ENCODE peak calls at places on chromosomes 11 and 22, in four cellular contexts. A is uterus, O is ovary, D is cardiac muscle cell. N is an unnamed sample.

GRCh38 chr11:6637871-6638270 is 17.7 kb downstream of the DCHS1 start:
- DNase-seq in D (peak), O (peak), A (peak), N (peak)

GRCh38 chr11:126862664-126863247 is 137.8 kb downstream of the KIRREL3 start:
- DNase-seq in D (no peak), O (no peak), A (no peak), N (no peak)

GRCh38 chr22:35379146-35379993 is 1.5 kb upstream of the HMOX1 start:
- DNase-seq in D (no peak), A (no peak), O (no peak), N (no peak)

GRCh38 chr11:47087801-47088200 is 88.9 kb downstream of the ARFGAP2 start:
- DNase-seq in A (no peak), D (peak), O (no peak), N (no peak)

GRCh38 chr11:131253885-131254204 is 116.6 kb upstream of the NTM start:
- DNase-seq in O (peak), A (no peak), D (no peak), N (no peak)

GRCh38 chr22:22730655-22731373 is 86.4 kb downstream of the GGTLC2 start:
- DNase-seq in A (no peak), D (no peak), O (peak), N (no peak)

GRCh38 chr11:84714316-84714780 is 912.8 kb downstream of the DLG2 start:
- DNase-seq in O (peak), A (no peak), D (peak), N (no peak)

GRCh38 chr11:67371549-67372231 is 1.7 kb downstream of the CLCF1 start:
- DNase-seq in O (no peak), D (peak), A (peak), N (peak)

GRCh38 chr11:99316761-99317475 is 296.2 kb downstream of the CNTN5 start:
- DNase-seq in D (peak), A (no peak), O (no peak), N (no peak)

GRCh38 chr11:115475564-115475963 is 28.7 kb downstream of the CADM1 start:
- DNase-seq in D (no peak), A (no peak), O (no peak), N (no peak)
- TF ChIP-seq CTCF in D (no peak), A (no peak), O (no peak), N (no peak)

GRCh38 chr22:47515384-47516125 is 753.1 kb downstream of the TBC1D22A start:
- DNase-seq in D (no peak), O (no peak), A (no peak), N (no peak)
- TF ChIP-seq CTCF in D (no peak), O (no peak), A (no peak), N (no peak)

DNA sequence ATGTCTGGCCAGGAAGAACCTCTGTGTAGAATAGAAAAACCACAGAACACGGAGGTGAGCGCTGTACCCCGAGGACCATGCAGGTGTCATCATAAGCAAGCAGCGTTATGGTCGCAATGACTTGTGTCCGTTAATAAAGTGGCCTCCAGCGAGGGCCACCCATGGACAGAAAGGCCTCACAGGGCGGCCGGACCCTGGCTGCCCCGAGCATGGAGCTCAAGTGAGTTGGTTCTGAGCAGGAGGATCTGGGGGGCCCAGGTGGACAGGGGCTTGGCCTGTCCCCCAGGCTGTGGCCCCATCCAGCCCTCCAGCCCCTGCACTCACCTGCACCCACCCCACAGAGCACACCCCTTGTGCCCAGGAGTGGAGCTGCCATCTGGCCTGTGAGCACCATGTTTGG is 133.8 kb downstream of the BRD1 start:
- DNase-seq in O (no peak), D (no peak), A (no peak), N (no peak)
- TF ChIP-seq CTCF in O (no peak), D (no peak), A (no peak), N (no peak)

GRCh38 chr22:24068717-24069116 is 57.6 kb downstream of the CABIN1 start:
- DNase-seq in O (peak), D (no peak), A (no peak), N (no peak)
- TF ChIP-seq CTCF in O (no peak), D (no peak), A (no peak), N (no peak)

GRCh38 chr11:70270104-70270876 is at the start of gene PPFIA1:
- DNase-seq in A (peak), D (peak), O (peak), N (peak)

GRCh38 chr11:70268526-70268925 is 2.0 kb upstream of the PPFIA1 start:
- DNase-seq in D (no peak), A (no peak), O (no peak), N (no peak)

GRCh38 chr11:70271635-70271953 is 1.1 kb downstream of the PPFIA1 start:
- DNase-seq in D (no peak), O (no peak), A (no peak), N (no peak)

GRCh38 chr11:70272009-70272408 is 1.5 kb downstream of the PPFIA1 start:
- DNase-seq in O (no peak), A (no peak), D (no peak), N (no peak)

GRCh38 chr11:70270877-70271634 is 566 bp downstream of the PPFIA1 start:
- DNase-seq in O (no peak), A (no peak), D (peak), N (peak)
- TF ChIP-seq CTCF in O (peak), A (peak), D (no peak), N (no peak)

DNA sequence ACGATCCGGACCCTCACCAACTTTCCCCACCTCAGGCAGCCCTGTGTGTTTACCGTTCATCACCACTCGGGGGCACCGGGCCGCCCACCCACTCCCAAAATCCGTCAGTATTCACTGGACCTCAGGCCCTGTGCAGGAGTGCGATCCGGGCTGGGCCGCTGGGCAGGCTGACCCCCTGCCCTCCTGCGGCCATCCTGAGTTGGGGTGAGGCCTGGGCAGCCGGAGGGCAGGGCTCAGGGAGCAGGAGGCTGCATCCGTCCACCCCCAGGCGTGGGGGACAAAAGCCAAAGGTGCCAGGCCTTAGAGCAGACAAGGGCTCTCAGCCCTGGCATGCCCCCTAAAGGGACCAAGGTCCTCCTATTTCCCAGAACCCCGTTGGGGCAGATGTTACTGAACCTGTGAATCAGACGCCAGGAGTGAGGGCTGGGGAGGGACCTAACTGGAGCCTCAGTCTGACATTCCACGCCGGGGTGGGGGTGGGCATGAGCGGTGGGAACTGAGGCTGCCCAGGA is 16.8 kb upstream of the TMEM191C start:
- DNase-seq in A (peak), O (peak), D (no peak), N (no peak)
- TF ChIP-seq CTCF in A (no peak), O (no peak), D (no peak), N (peak)

DNA sequence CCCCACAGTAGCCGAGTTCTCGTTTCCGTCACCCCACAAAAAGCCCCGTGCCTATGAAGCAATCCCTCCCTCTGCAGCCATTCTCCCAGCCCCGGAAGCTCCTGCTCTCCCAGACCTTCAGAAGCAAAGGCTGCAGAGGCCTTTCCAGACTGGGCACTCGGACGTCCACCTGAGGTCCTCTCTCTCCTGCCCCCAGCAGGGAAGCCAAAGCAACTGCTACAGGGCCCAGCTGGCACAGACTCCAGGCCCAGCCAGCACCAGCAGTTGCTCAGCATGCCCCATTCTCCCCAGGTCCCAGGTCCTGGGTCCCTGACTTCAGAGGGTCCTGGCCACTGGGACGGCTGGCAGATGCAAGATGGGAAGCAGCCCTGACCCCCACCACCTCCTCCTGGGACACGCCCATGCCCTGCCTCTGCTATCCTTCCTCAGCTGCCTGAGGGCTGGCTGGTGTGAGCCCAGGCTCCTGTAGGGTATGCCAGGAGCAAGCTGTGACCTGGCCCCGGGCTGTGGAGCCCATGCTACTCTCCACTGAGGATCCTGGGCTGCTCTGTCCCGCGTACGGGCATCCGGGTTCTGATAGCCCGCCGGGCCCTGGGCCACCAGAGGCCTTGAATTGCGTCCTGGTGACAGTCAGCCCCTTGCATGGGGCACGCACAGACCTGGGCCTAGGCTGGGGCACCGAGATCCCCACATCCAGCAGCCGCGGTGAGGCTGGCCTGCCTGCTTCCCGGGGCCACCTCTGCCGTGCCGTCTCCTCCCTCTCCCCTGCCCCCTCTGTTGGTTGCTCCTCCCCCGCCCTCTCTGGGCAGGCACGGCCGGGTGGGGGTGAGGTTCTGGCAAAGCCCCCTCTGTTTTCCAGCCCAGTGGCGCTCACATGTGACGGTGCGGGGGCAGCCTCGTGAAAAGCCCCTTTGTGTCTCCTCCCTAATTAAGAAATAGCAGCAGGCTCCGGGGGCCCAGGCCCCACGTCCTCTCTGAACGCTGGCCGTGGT is 1310.3 kb downstream of the BRD1 start:
- DNase-seq in O (no peak), A (no peak), D (no peak), N (no peak)
- TF ChIP-seq CTCF in O (no peak), A (no peak), D (no peak), N (no peak)

GRCh38 chr11:1451781-1452470 is 34.7 kb downstream of the MOB2 start:
- DNase-seq in D (no peak), A (no peak), O (no peak), N (no peak)

GRCh38 chr11:1455032-1455762 is 31.4 kb downstream of the MOB2 start:
- DNase-seq in A (no peak), O (no peak), D (no peak), N (no peak)

GRCh38 chr11:1454576-1454975 is 32.0 kb downstream of the MOB2 start:
- DNase-seq in D (no peak), O (no peak), A (no peak), N (no peak)

GRCh38 chr11:1452744-1453143 is 33.8 kb downstream of the MOB2 start:
- DNase-seq in A (no peak), D (no peak), O (no peak), N (no peak)

DNA sequence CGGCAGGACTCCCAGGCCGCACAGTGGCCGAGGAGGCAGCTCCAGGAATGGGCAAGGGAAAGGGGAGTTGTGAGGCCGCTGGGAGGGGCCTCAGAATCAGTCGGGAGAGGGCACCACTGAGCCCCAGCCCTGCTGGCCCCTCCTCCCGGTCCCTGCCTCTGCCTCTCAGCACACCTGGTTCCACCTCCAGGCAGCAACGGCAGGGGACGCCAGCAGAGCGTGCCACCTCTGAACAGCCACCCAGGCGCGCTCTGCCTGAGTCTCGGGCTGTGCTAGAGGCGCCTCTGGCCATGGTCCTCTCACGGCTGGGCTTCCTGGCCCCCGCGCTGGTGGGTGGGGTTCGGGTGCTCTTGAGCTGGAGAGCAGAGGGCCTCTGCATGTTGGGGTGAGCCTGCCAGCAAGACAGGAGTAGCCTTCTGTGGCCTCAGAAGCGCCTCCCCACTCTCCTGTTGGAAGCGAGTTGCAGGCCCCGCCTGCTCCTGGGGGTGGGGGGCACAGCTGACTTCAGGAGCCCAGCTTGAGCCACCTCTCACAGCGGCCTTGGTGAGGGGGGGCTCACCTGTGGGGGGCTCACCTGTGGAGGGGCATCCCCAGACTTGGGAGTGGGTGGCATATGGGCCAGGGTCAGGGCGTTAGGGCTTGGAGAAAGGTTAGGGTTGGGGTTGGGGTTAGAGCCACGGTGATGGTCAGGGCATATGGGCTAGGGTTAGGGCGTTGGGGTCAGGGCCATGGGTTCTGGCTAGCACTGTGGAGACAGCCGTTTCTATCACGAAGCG is 32.8 kb downstream of the MOB2 start:
- DNase-seq in D (no peak), O (no peak), A (no peak), N (no peak)
- TF ChIP-seq CTCF in D (no peak), O (peak), A (peak), N (peak)

GRCh38 chr11:78138694-78139421 is 568 bp downstream of the ALG8 start:
- DNase-seq in D (peak), A (no peak), O (no peak), N (peak)
- TF ChIP-seq CTCF in D (no peak), A (no peak), O (no peak), N (no peak)